ENCODE peak calls at places on chromosomes 16 and 17, in nine cellular contexts. W is CD8-positive, alpha-beta memory T cell; E is tibial artery; Y is PC-3; F is right lobe of liver; V is esophagus squamous epithelium; G is tibial nerve; L is PC-9; J is colonic mucosa. P is an unnamed sample.
A peak's percentile ranks its signal among the peaks of the same experiment; 100 is the strongest.

GRCh38 chr17:11144358-11145233 is 96.4 kb upstream of the SHISA6 start:
- DNase-seq in W (no peak), E (no peak), Y (peak; percentile 57), F (peak; percentile 22), V (no peak), G (no peak), L (peak; percentile 14), J (peak; percentile 63), P (no peak)

GRCh38 chr16:89906141-89907025 is 12.3 kb upstream of the MC1R start:
- DNase-seq in W (no peak), E (no peak), Y (no peak), F (no peak), V (no peak), G (no peak), L (no peak), J (no peak), P (no peak)

GRCh38 chr16:49513040-49513439 is 139.4 kb downstream of the C16orf78 start:
- DNase-seq in W (no peak), E (no peak), Y (no peak), F (no peak), V (no peak), G (no peak), L (no peak), J (no peak), P (no peak)

GRCh38 chr17:71273451-71273850 is 847.4 kb upstream of the SOX9 start:
- DNase-seq in W (no peak), E (no peak), Y (no peak), F (no peak), V (no peak), G (no peak), L (no peak), J (no peak), P (no peak)

GRCh38 chr16:22186517-22186916 is 19.6 kb upstream of the EEF2K start:
- DNase-seq in W (no peak), E (no peak), Y (no peak), F (no peak), V (no peak), G (no peak), L (no peak), J (no peak), P (no peak)

GRCh38 chr17:57440522-57441269 is 184.4 kb downstream of the MSI2 start:
- DNase-seq in W (peak; percentile 19), E (peak; percentile 75), Y (peak; percentile 70), F (no peak), V (no peak), G (peak; percentile 34), L (peak; percentile 6), J (peak; percentile 59), P (no peak)

GRCh38 chr17:1179635-1180433 is at the start of gene ABR:
- DNase-seq in W (peak; percentile 61), E (no peak), Y (no peak), F (peak; percentile 61), V (no peak), G (no peak), L (peak; percentile 49), J (peak; percentile 50), P (peak; percentile 92)

GRCh38 chr17:47735536-47736011 is 2.5 kb downstream of the TBX21 start:
- DNase-seq in W (no peak), E (no peak), Y (no peak), F (no peak), V (no peak), G (no peak), L (no peak), J (no peak), P (peak; percentile 8)

GRCh38 chr16:49271363-49271762 is 10.3 kb downstream of the CBLN1 start:
- DNase-seq in W (no peak), E (no peak), Y (no peak), F (no peak), V (no peak), G (no peak), L (no peak), J (no peak), P (no peak)

GRCh38 chr16:68401871-68402747 is 46.2 kb downstream of the SMPD3 start:
- DNase-seq in W (no peak), E (no peak), Y (peak; percentile 31), F (no peak), V (no peak), G (no peak), L (no peak), J (no peak), P (no peak)

GRCh38 chr16:10751291-10751697 is 7.7 kb downstream of the NUBP1 start:
- DNase-seq in W (no peak), E (no peak), Y (no peak), F (peak; percentile 42), V (no peak), G (no peak), L (no peak), J (no peak), P (no peak)

GRCh38 chr17:65235284-65235683 is 98.1 kb downstream of the RGS9 start:
- DNase-seq in W (no peak), E (no peak), Y (peak; percentile 74), F (no peak), V (no peak), G (no peak), L (no peak), J (no peak), P (no peak)

GRCh38 chr17:70434536-70435490 is 265.5 kb downstream of the KCNJ2 start:
- DNase-seq in W (no peak), E (no peak), Y (no peak), F (no peak), V (no peak), G (no peak), L (no peak), J (peak; percentile 77), P (no peak)

GRCh38 chr17:7831233-7831632 is 2.8 kb upstream of the KDM6B start:
- DNase-seq in W (no peak), E (no peak), Y (no peak), F (no peak), V (no peak), G (no peak), L (no peak), J (no peak), P (no peak)

GRCh38 chr16:86918637-86919036 is 340.3 kb downstream of the FOXL1 start:
- DNase-seq in W (no peak), E (no peak), Y (peak; percentile 13), F (no peak), V (no peak), G (no peak), L (no peak), J (no peak), P (no peak)

GRCh38 chr17:62109378-62109902 is 44.4 kb upstream of the MED13 start:
- DNase-seq in W (peak; percentile 6), E (no peak), Y (peak; percentile 95), F (peak; percentile 78), V (no peak), G (no peak), L (peak; percentile 77), J (peak; percentile 73), P (no peak)

GRCh38 chr16:49756971-49757743 is 98.8 kb downstream of the ZNF423 start:
- DNase-seq in W (no peak), E (no peak), Y (peak; percentile 4), F (no peak), V (no peak), G (no peak), L (no peak), J (no peak), P (no peak)

GRCh38 chr16:12204601-12205000 is 228.1 kb downstream of the SNX29 start:
- DNase-seq in W (no peak), E (no peak), Y (no peak), F (no peak), V (no peak), G (no peak), L (no peak), J (no peak), P (no peak)

DNA sequence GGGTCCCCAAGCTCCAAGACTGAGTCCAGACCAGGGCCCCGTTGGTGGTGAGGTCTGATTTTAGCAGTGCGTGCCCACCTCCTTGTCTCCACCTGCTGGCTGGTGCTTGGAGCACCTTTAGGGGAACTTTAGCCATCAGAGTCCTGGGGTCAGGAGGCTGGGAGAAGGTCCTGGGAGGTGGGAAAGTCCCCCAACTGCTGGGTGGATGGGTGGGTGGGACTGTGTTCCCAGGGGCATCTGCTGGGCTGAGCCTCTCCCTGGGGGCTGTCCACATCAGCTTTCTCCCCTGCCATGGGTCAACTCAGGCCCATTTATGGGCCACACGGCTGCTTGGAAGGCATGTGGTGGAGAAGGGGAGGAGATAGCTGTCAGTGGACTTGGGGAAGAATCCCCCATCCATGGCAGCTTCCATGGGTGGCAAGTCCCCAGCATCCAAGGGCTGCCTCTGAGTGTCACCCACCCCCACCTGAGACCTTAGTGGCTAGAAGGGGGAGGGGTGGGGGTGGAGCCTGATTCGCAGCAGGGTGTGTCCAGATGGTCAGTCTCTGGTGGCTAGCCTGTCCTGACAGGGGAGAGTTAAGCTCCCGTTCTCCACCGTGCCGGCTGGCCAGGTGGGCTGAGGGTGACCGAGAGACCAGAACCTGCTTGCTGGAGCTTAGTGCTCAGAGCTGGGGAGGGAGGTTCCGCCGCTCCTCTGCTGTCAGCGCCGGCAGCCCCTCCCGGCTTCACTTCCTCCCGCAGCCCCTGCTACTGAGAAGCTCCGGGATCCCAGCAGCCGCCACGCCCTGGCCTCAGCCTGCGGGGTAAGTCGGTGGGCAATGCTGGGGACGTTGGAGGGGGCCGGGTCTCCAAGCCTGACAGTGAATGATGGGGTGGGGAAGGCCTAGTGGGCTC is at the start of gene TRPV2:
- DNase-seq in W (peak; percentile 37), E (no peak), Y (peak; percentile 49), F (peak; percentile 57), V (no peak), G (no peak), L (no peak), J (peak; percentile 52), P (peak; percentile 91)
- H3K4me3 ChIP-seq in W (peak within 1 kb of the TSS; percentile 96), E (peak within 1 kb of the TSS; percentile 78), Y (no peak within 1 kb of the TSS), F (peak within 1 kb of the TSS; percentile 41), V (peak within 1 kb of the TSS; percentile 56), G (peak within 1 kb of the TSS; percentile 30), L (no peak within 1 kb of the TSS), J (peak within 1 kb of the TSS; percentile 52), P (peak within 1 kb of the TSS; percentile 36)

GRCh38 chr16:985646-986400 is 4.3 kb downstream of the SOX8 start:
- DNase-seq in W (no peak), E (no peak), Y (no peak), F (no peak), V (no peak), G (no peak), L (no peak), J (no peak), P (no peak)
- H3K27me3 ChIP-seq in W (no peaks in the 10 kb centered on the region), E (no peaks in the 10 kb centered on the region), Y (peaks cover 8% of the 10 kb centered on the region), F (no peaks in the 10 kb centered on the region), V (no peaks in the 10 kb centered on the region), G (no peaks in the 10 kb centered on the region), L (peaks cover 72% of the 10 kb centered on the region), J (peaks cover 21% of the 10 kb centered on the region), P (peaks cover 96% of the 10 kb centered on the region)

DNA sequence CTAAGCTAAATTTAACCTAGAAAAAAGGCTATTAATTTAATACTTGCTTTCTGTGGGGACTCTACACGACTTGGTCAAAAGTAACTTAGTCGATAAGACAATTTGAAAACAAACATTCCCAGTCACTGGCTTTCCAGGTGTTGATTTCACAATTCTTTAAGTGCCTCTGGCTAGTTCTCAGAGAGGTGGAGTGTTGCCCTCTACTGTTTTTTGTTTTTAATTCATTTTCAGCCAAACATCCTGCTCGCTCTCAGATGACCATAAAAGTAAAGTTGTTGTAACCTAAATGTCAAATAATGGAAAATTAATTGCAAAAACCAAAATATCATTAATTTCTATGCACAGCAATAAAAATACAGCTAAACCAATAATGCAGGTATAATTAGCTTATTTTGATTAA is 107.1 kb downstream of the MYO1D start:
- DNase-seq in W (no peak), E (no peak), Y (peak; percentile 20), F (no peak), V (no peak), G (no peak), L (no peak), J (no peak), P (no peak)
- H3K4me3 ChIP-seq in W (no peak overlapping the region), E (no peak overlapping the region), Y (no peak overlapping the region), F (no peak overlapping the region), V (no peak overlapping the region), G (no peak overlapping the region), L (no peak overlapping the region), J (no peak overlapping the region), P (no peak overlapping the region)

GRCh38 chr17:17362531-17362930 is 59.4 kb downstream of the NT5M start:
- DNase-seq in W (no peak), E (peak; percentile 20), Y (no peak), F (no peak), V (no peak), G (no peak), L (no peak), J (no peak), P (peak; percentile 39)
- H3K27me3 ChIP-seq in W (peaks cover 3% of the 10 kb centered on the region), E (no peaks in the 10 kb centered on the region), Y (no peaks in the 10 kb centered on the region), F (no peaks in the 10 kb centered on the region), V (no peaks in the 10 kb centered on the region), G (no peaks in the 10 kb centered on the region), L (peaks cover 52% of the 10 kb centered on the region), J (no peaks in the 10 kb centered on the region), P (no peaks in the 10 kb centered on the region)